ENCODE peak calls at places on chromosomes 7 and 10, in nine cellular contexts. One of them, this sample, is unnamed.

GRCh38 chr7:41969713-41970112 is 266.8 kb upstream of the INHBA start:
- DNase-seq in GM23248: peak
- DNase-seq in smooth muscle cell of the brain vasculature: no peak
- DNase-seq in iris pigment epithelial cell: no peak
- DNase-seq in fibroblast of pulmonary artery: no peak
- DNase-seq in SW480: no peak
- DNase-seq in NCI-H2029: no peak
- DNase-seq in GM12891: no peak
- DNase-seq in activated T-cell treated with anti-CD3 and anti-CD28 coated beads for 1 hour: no peak
- DNase-seq in this sample: no peak

GRCh38 chr10:86900955-86901354 is 56.5 kb downstream of the MMRN2 start:
- DNase-seq in GM23248: peak
- DNase-seq in smooth muscle cell of the brain vasculature: no peak
- DNase-seq in iris pigment epithelial cell: peak
- DNase-seq in fibroblast of pulmonary artery: peak
- DNase-seq in SW480: no peak
- DNase-seq in NCI-H2029: no peak
- DNase-seq in GM12891: no peak
- DNase-seq in activated T-cell treated with anti-CD3 and anti-CD28 coated beads for 1 hour: no peak
- DNase-seq in this sample: no peak

GRCh38 chr10:127406018-127406550 is 143.0 kb upstream of the NPS start:
- DNase-seq in GM23248: no peak
- DNase-seq in smooth muscle cell of the brain vasculature: no peak
- DNase-seq in iris pigment epithelial cell: no peak
- DNase-seq in fibroblast of pulmonary artery: no peak
- DNase-seq in SW480: no peak
- DNase-seq in NCI-H2029: no peak
- DNase-seq in GM12891: no peak
- DNase-seq in activated T-cell treated with anti-CD3 and anti-CD28 coated beads for 1 hour: no peak
- DNase-seq in this sample: no peak

GRCh38 chr7:135856356-135857144 is 107.9 kb upstream of the FAM180A start:
- DNase-seq in GM23248: peak
- DNase-seq in smooth muscle cell of the brain vasculature: no peak
- DNase-seq in iris pigment epithelial cell: peak
- DNase-seq in fibroblast of pulmonary artery: peak
- DNase-seq in SW480: no peak
- DNase-seq in NCI-H2029: no peak
- DNase-seq in GM12891: no peak
- DNase-seq in activated T-cell treated with anti-CD3 and anti-CD28 coated beads for 1 hour: no peak
- DNase-seq in this sample: no peak

GRCh38 chr7:100673942-100674431 is 447 bp downstream of the GNB2 start:
- DNase-seq in GM23248: peak
- DNase-seq in smooth muscle cell of the brain vasculature: no peak
- DNase-seq in iris pigment epithelial cell: peak
- DNase-seq in fibroblast of pulmonary artery: no peak
- DNase-seq in SW480: peak
- DNase-seq in NCI-H2029: no peak
- DNase-seq in GM12891: peak
- DNase-seq in activated T-cell treated with anti-CD3 and anti-CD28 coated beads for 1 hour: peak
- DNase-seq in this sample: no peak

GRCh38 chr10:77087406-77087805 is 550.2 kb downstream of the KCNMA1 start:
- DNase-seq in GM23248: peak
- DNase-seq in smooth muscle cell of the brain vasculature: no peak
- DNase-seq in iris pigment epithelial cell: peak
- DNase-seq in fibroblast of pulmonary artery: no peak
- DNase-seq in SW480: no peak
- DNase-seq in NCI-H2029: no peak
- DNase-seq in GM12891: no peak
- DNase-seq in activated T-cell treated with anti-CD3 and anti-CD28 coated beads for 1 hour: no peak
- DNase-seq in this sample: no peak

GRCh38 chr10:3261921-3262320 is 89.3 kb upstream of the PITRM1 start:
- DNase-seq in GM23248: no peak
- DNase-seq in smooth muscle cell of the brain vasculature: no peak
- DNase-seq in iris pigment epithelial cell: no peak
- DNase-seq in fibroblast of pulmonary artery: no peak
- DNase-seq in SW480: no peak
- DNase-seq in NCI-H2029: no peak
- DNase-seq in GM12891: no peak
- DNase-seq in activated T-cell treated with anti-CD3 and anti-CD28 coated beads for 1 hour: no peak
- DNase-seq in this sample: no peak

GRCh38 chr10:122551450-122551849 is 9.1 kb upstream of the DMBT1 start:
- DNase-seq in GM23248: no peak
- DNase-seq in smooth muscle cell of the brain vasculature: no peak
- DNase-seq in iris pigment epithelial cell: no peak
- DNase-seq in fibroblast of pulmonary artery: no peak
- DNase-seq in SW480: no peak
- DNase-seq in NCI-H2029: no peak
- DNase-seq in GM12891: no peak
- DNase-seq in activated T-cell treated with anti-CD3 and anti-CD28 coated beads for 1 hour: no peak
- DNase-seq in this sample: no peak

GRCh38 chr7:138470586-138471157 is 10.6 kb downstream of the TRIM24 start:
- DNase-seq in GM23248: no peak
- DNase-seq in smooth muscle cell of the brain vasculature: no peak
- DNase-seq in iris pigment epithelial cell: no peak
- DNase-seq in fibroblast of pulmonary artery: no peak
- DNase-seq in SW480: no peak
- DNase-seq in NCI-H2029: no peak
- DNase-seq in GM12891: no peak
- DNase-seq in activated T-cell treated with anti-CD3 and anti-CD28 coated beads for 1 hour: no peak
- DNase-seq in this sample: no peak